ENCODE peak calls at places on chromosome 5, in seven cellular contexts. One of them, this sample, is unnamed.

GRCh38 chr5:95519151-95519550 is 35.6 kb downstream of the SKIC3 start:
- DNase-seq in foreskin keratinocyte: no peak
- DNase-seq in breast epithelium: no peak
- DNase-seq in esophagus squamous epithelium: no peak
- DNase-seq in astrocyte: no peak
- DNase-seq in psoas muscle: no peak
- DNase-seq in CD4-positive, alpha-beta memory T cell: no peak
- DNase-seq in this sample: no peak

GRCh38 chr5:175790796-175791195 is 80.6 kb upstream of the CPLX2 start:
- DNase-seq in foreskin keratinocyte: no peak
- DNase-seq in breast epithelium: no peak
- DNase-seq in esophagus squamous epithelium: no peak
- DNase-seq in astrocyte: no peak
- DNase-seq in psoas muscle: no peak
- DNase-seq in CD4-positive, alpha-beta memory T cell: no peak
- DNase-seq in this sample: no peak

GRCh38 chr5:141513627-141514329 is 24.9 kb downstream of the PCDHGC5 start:
- DNase-seq in foreskin keratinocyte: peak; percentile 78
- DNase-seq in breast epithelium: peak; percentile 66
- DNase-seq in esophagus squamous epithelium: no peak
- DNase-seq in astrocyte: peak; percentile 88
- DNase-seq in psoas muscle: peak; percentile 80
- DNase-seq in CD4-positive, alpha-beta memory T cell: peak; percentile 34
- DNase-seq in this sample: no peak

GRCh38 chr5:122805481-122805880 is 30.6 kb downstream of the SNX2 start:
- DNase-seq in foreskin keratinocyte: peak; percentile 39
- DNase-seq in breast epithelium: no peak
- DNase-seq in esophagus squamous epithelium: no peak
- DNase-seq in astrocyte: peak; percentile 8
- DNase-seq in psoas muscle: no peak
- DNase-seq in CD4-positive, alpha-beta memory T cell: no peak
- DNase-seq in this sample: no peak

GRCh38 chr5:16593013-16593412 is 23.8 kb downstream of the RETREG1 start:
- DNase-seq in foreskin keratinocyte: no peak
- DNase-seq in breast epithelium: no peak
- DNase-seq in esophagus squamous epithelium: no peak
- DNase-seq in astrocyte: peak; percentile 73
- DNase-seq in psoas muscle: no peak
- DNase-seq in CD4-positive, alpha-beta memory T cell: no peak
- DNase-seq in this sample: no peak

GRCh38 chr5:107607656-107608368 is 62.9 kb downstream of the EFNA5 start:
- DNase-seq in foreskin keratinocyte: peak; percentile 11
- DNase-seq in breast epithelium: no peak
- DNase-seq in esophagus squamous epithelium: no peak
- DNase-seq in astrocyte: no peak
- DNase-seq in psoas muscle: no peak
- DNase-seq in CD4-positive, alpha-beta memory T cell: no peak
- DNase-seq in this sample: no peak

GRCh38 chr5:34913072-34913471 is 2.2 kb downstream of the RAD1 start:
- DNase-seq in foreskin keratinocyte: no peak
- DNase-seq in breast epithelium: no peak
- DNase-seq in esophagus squamous epithelium: no peak
- DNase-seq in astrocyte: peak; percentile 38
- DNase-seq in psoas muscle: no peak
- DNase-seq in CD4-positive, alpha-beta memory T cell: no peak
- DNase-seq in this sample: no peak

GRCh38 chr5:107376546-107377276 is 294.0 kb downstream of the EFNA5 start:
- DNase-seq in foreskin keratinocyte: peak; percentile 42
- DNase-seq in breast epithelium: no peak
- DNase-seq in esophagus squamous epithelium: no peak
- DNase-seq in astrocyte: peak; percentile 74
- DNase-seq in psoas muscle: no peak
- DNase-seq in CD4-positive, alpha-beta memory T cell: no peak
- DNase-seq in this sample: no peak

GRCh38 chr5:80093796-80094195 is 58.6 kb downstream of the THBS4 start:
- DNase-seq in foreskin keratinocyte: no peak
- DNase-seq in breast epithelium: no peak
- DNase-seq in esophagus squamous epithelium: no peak
- DNase-seq in astrocyte: no peak
- DNase-seq in psoas muscle: no peak
- DNase-seq in CD4-positive, alpha-beta memory T cell: no peak
- DNase-seq in this sample: peak; percentile 29

GRCh38 chr5:138258704-138259285 is 15.6 kb downstream of the GFRA3 start:
- DNase-seq in foreskin keratinocyte: no peak
- DNase-seq in breast epithelium: no peak
- DNase-seq in esophagus squamous epithelium: no peak
- DNase-seq in astrocyte: no peak
- DNase-seq in psoas muscle: no peak
- DNase-seq in CD4-positive, alpha-beta memory T cell: no peak
- DNase-seq in this sample: no peak

GRCh38 chr5:95836544-95836943 is 14.0 kb upstream of the GLRX start:
- DNase-seq in foreskin keratinocyte: no peak
- DNase-seq in breast epithelium: no peak
- DNase-seq in esophagus squamous epithelium: no peak
- DNase-seq in astrocyte: no peak
- DNase-seq in psoas muscle: no peak
- DNase-seq in CD4-positive, alpha-beta memory T cell: no peak
- DNase-seq in this sample: no peak

GRCh38 chr5:56827043-56827442 is 11.7 kb downstream of the MAP3K1 start:
- DNase-seq in foreskin keratinocyte: no peak
- DNase-seq in breast epithelium: no peak
- DNase-seq in esophagus squamous epithelium: no peak
- DNase-seq in astrocyte: no peak
- DNase-seq in psoas muscle: no peak
- DNase-seq in CD4-positive, alpha-beta memory T cell: no peak
- DNase-seq in this sample: no peak

GRCh38 chr5:33840927-33841547 is 50.8 kb downstream of the ADAMTS12 start:
- DNase-seq in foreskin keratinocyte: no peak
- DNase-seq in breast epithelium: no peak
- DNase-seq in esophagus squamous epithelium: no peak
- DNase-seq in astrocyte: no peak
- DNase-seq in psoas muscle: no peak
- DNase-seq in CD4-positive, alpha-beta memory T cell: peak; percentile 4
- DNase-seq in this sample: no peak

GRCh38 chr5:135442387-135443256 is 4.5 kb downstream of the DCANP1 start:
- DNase-seq in foreskin keratinocyte: no peak
- DNase-seq in breast epithelium: no peak
- DNase-seq in esophagus squamous epithelium: no peak
- DNase-seq in astrocyte: no peak
- DNase-seq in psoas muscle: no peak
- DNase-seq in CD4-positive, alpha-beta memory T cell: no peak
- DNase-seq in this sample: no peak

GRCh38 chr5:9025942-9026341 is 519.9 kb downstream of the SEMA5A start:
- DNase-seq in foreskin keratinocyte: peak; percentile 47
- DNase-seq in breast epithelium: no peak
- DNase-seq in esophagus squamous epithelium: no peak
- DNase-seq in astrocyte: no peak
- DNase-seq in psoas muscle: no peak
- DNase-seq in CD4-positive, alpha-beta memory T cell: no peak
- DNase-seq in this sample: no peak

GRCh38 chr5:5683174-5683573 is 260.7 kb downstream of the ICE1 start:
- DNase-seq in foreskin keratinocyte: no peak
- DNase-seq in breast epithelium: no peak
- DNase-seq in esophagus squamous epithelium: no peak
- DNase-seq in astrocyte: no peak
- DNase-seq in psoas muscle: no peak
- DNase-seq in CD4-positive, alpha-beta memory T cell: no peak
- DNase-seq in this sample: no peak

GRCh38 chr5:124652892-124653441 is 93.5 kb downstream of the ZNF608 start:
- DNase-seq in foreskin keratinocyte: no peak
- DNase-seq in breast epithelium: no peak
- DNase-seq in esophagus squamous epithelium: no peak
- DNase-seq in astrocyte: no peak
- DNase-seq in psoas muscle: no peak
- DNase-seq in CD4-positive, alpha-beta memory T cell: no peak
- DNase-seq in this sample: no peak

GRCh38 chr5:96963267-96963666 is 27.4 kb downstream of the LNPEP start:
- DNase-seq in foreskin keratinocyte: peak; percentile 38
- DNase-seq in breast epithelium: no peak
- DNase-seq in esophagus squamous epithelium: no peak
- DNase-seq in astrocyte: peak; percentile 52
- DNase-seq in psoas muscle: peak; percentile 51
- DNase-seq in CD4-positive, alpha-beta memory T cell: peak; percentile 19
- DNase-seq in this sample: no peak

GRCh38 chr5:17373406-17374110 is 124.5 kb upstream of the TAF11L2 start:
- DNase-seq in foreskin keratinocyte: no peak
- DNase-seq in breast epithelium: no peak
- DNase-seq in esophagus squamous epithelium: no peak
- DNase-seq in astrocyte: no peak
- DNase-seq in psoas muscle: no peak
- DNase-seq in CD4-positive, alpha-beta memory T cell: no peak
- DNase-seq in this sample: no peak

GRCh38 chr5:79080804-79081203 is 11.2 kb downstream of the BHMT2 start:
- DNase-seq in foreskin keratinocyte: no peak
- DNase-seq in breast epithelium: no peak
- DNase-seq in esophagus squamous epithelium: no peak
- DNase-seq in astrocyte: no peak
- DNase-seq in psoas muscle: no peak
- DNase-seq in CD4-positive, alpha-beta memory T cell: no peak
- DNase-seq in this sample: no peak

GRCh38 chr5:149125386-149125891 is 15.9 kb upstream of the ABLIM3 start:
- DNase-seq in foreskin keratinocyte: peak; percentile 77
- DNase-seq in breast epithelium: no peak
- DNase-seq in esophagus squamous epithelium: no peak
- DNase-seq in astrocyte: no peak
- DNase-seq in psoas muscle: no peak
- DNase-seq in CD4-positive, alpha-beta memory T cell: no peak
- DNase-seq in this sample: no peak

GRCh38 chr5:179794171-179794570 is 385 bp downstream of the LTC4S start:
- DNase-seq in foreskin keratinocyte: no peak
- DNase-seq in breast epithelium: no peak
- DNase-seq in esophagus squamous epithelium: no peak
- DNase-seq in astrocyte: no peak
- DNase-seq in psoas muscle: no peak
- DNase-seq in CD4-positive, alpha-beta memory T cell: no peak
- DNase-seq in this sample: no peak
- H3K4me1 ChIP-seq in foreskin keratinocyte: no peaks in the 10 kb centered on the region
- H3K4me1 ChIP-seq in breast epithelium: peaks cover 3% of the 10 kb centered on the region
- H3K4me1 ChIP-seq in esophagus squamous epithelium: peaks cover 43% of the 10 kb centered on the region
- H3K4me1 ChIP-seq in astrocyte: peaks cover 15% of the 10 kb centered on the region
- H3K4me1 ChIP-seq in psoas muscle: peaks cover 16% of the 10 kb centered on the region
- H3K4me1 ChIP-seq in CD4-positive, alpha-beta memory T cell: peaks cover 25% of the 10 kb centered on the region
- H3K4me1 ChIP-seq in this sample: peaks cover 10% of the 10 kb centered on the region

DNA sequence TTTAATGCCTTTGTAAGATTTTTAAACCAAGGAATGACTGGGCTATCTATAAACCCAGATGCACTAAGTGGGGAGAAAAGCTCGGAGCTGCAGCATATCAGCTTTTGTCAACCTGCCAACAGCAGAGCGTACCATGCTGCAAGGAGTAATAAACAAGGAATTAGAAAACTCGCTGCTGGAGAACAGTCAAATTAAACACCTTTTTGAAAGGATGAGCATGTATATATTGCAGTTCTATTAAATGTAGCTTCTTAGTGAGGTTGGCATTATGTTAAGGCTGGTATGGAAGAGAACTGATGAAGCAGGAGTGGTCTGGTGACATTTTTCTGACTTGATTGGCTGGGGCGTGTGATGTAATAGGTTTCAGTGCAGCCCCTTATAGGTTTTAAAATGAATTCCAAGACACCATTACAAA is 74.7 kb downstream of the PIK3R1 start:
- DNase-seq in foreskin keratinocyte: no peak
- DNase-seq in breast epithelium: no peak
- DNase-seq in esophagus squamous epithelium: no peak
- DNase-seq in astrocyte: peak; percentile 56
- DNase-seq in psoas muscle: no peak
- DNase-seq in CD4-positive, alpha-beta memory T cell: no peak
- DNase-seq in this sample: no peak
- H3K4me1 ChIP-seq in foreskin keratinocyte: peaks cover 8% of the 10 kb centered on the region
- H3K4me1 ChIP-seq in breast epithelium: peaks cover 6% of the 10 kb centered on the region
- H3K4me1 ChIP-seq in esophagus squamous epithelium: peaks cover 32% of the 10 kb centered on the region
- H3K4me1 ChIP-seq in astrocyte: peaks cover 14% of the 10 kb centered on the region
- H3K4me1 ChIP-seq in psoas muscle: peaks cover 42% of the 10 kb centered on the region
- H3K4me1 ChIP-seq in CD4-positive, alpha-beta memory T cell: peaks cover 68% of the 10 kb centered on the region
- H3K4me1 ChIP-seq in this sample: no peaks in the 10 kb centered on the region

GRCh38 chr5:88818296-88818695 is 64.7 kb downstream of the MEF2C start:
- DNase-seq in foreskin keratinocyte: no peak
- DNase-seq in breast epithelium: no peak
- DNase-seq in esophagus squamous epithelium: no peak
- DNase-seq in astrocyte: no peak
- DNase-seq in psoas muscle: no peak
- DNase-seq in CD4-positive, alpha-beta memory T cell: no peak
- DNase-seq in this sample: no peak

GRCh38 chr5:88821161-88821560 is 61.8 kb downstream of the MEF2C start:
- DNase-seq in foreskin keratinocyte: no peak
- DNase-seq in breast epithelium: no peak
- DNase-seq in esophagus squamous epithelium: no peak
- DNase-seq in astrocyte: no peak
- DNase-seq in psoas muscle: no peak
- DNase-seq in CD4-positive, alpha-beta memory T cell: no peak
- DNase-seq in this sample: no peak

GRCh38 chr5:88819332-88819999 is 63.5 kb downstream of the MEF2C start:
- DNase-seq in foreskin keratinocyte: no peak
- DNase-seq in breast epithelium: no peak
- DNase-seq in esophagus squamous epithelium: no peak
- DNase-seq in astrocyte: no peak
- DNase-seq in psoas muscle: no peak
- DNase-seq in CD4-positive, alpha-beta memory T cell: no peak
- DNase-seq in this sample: no peak

GRCh38 chr5:88823201-88823600 is 59.8 kb downstream of the MEF2C start:
- DNase-seq in foreskin keratinocyte: no peak
- DNase-seq in breast epithelium: no peak
- DNase-seq in esophagus squamous epithelium: no peak
- DNase-seq in astrocyte: no peak
- DNase-seq in psoas muscle: no peak
- DNase-seq in CD4-positive, alpha-beta memory T cell: no peak
- DNase-seq in this sample: no peak

DNA sequence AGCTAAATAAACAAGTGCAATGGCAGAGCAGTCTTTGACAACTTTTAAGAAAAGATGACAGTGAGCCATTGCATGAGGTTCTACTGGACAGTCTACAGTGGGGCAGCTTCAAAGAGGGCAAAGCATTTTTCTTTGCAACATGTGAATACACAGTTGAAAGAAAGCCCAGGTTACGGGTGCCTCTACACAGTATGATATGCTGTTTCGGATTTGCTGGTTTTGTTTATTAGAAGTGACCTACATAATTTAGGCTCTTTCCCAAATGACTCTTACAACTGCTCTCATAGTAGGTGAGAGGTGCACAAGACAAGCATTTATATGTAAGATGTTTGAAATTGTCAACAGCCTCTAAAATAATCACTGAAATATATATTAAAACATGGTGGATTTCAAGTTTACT is 62.4 kb downstream of the MEF2C start:
- DNase-seq in foreskin keratinocyte: no peak
- DNase-seq in breast epithelium: no peak
- DNase-seq in esophagus squamous epithelium: no peak
- DNase-seq in astrocyte: no peak
- DNase-seq in psoas muscle: no peak
- DNase-seq in CD4-positive, alpha-beta memory T cell: no peak
- DNase-seq in this sample: no peak
- H3K4me1 ChIP-seq in foreskin keratinocyte: no peaks in the 10 kb centered on the region
- H3K4me1 ChIP-seq in breast epithelium: no peaks in the 10 kb centered on the region
- H3K4me1 ChIP-seq in esophagus squamous epithelium: peaks cover 1% of the 10 kb centered on the region
- H3K4me1 ChIP-seq in astrocyte: peaks cover 1% of the 10 kb centered on the region
- H3K4me1 ChIP-seq in psoas muscle: peaks cover 98% of the 10 kb centered on the region
- H3K4me1 ChIP-seq in CD4-positive, alpha-beta memory T cell: no peaks in the 10 kb centered on the region
- H3K4me1 ChIP-seq in this sample: peaks cover 35% of the 10 kb centered on the region

DNA sequence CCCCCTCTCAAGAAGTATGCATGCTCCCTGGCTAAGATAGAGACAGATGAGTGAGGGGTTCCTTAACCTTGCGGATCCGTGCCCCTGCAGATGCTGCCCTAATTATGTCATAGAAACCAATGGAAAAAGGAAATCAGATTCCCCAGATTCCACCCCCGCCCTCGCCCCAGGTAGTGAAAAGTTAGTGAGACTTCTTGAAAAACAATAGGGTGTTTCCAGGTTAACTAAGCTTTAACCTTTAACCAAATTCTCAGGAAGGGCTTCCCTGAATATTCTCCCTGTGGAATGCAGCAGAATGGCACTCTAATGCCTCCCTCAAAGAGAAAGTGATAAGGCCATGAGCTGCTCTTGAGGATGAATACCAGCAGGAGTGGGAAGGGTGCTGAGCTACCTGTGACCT is 116.0 kb upstream of the RANBP3L start:
- DNase-seq in foreskin keratinocyte: no peak
- DNase-seq in breast epithelium: no peak
- DNase-seq in esophagus squamous epithelium: no peak
- DNase-seq in astrocyte: no peak
- DNase-seq in psoas muscle: no peak
- DNase-seq in CD4-positive, alpha-beta memory T cell: no peak
- DNase-seq in this sample: no peak
- H3K4me1 ChIP-seq in foreskin keratinocyte: peaks cover 23% of the 10 kb centered on the region
- H3K4me1 ChIP-seq in breast epithelium: no peaks in the 10 kb centered on the region
- H3K4me1 ChIP-seq in esophagus squamous epithelium: peaks cover 21% of the 10 kb centered on the region
- H3K4me1 ChIP-seq in astrocyte: peaks cover 13% of the 10 kb centered on the region
- H3K4me1 ChIP-seq in psoas muscle: peaks cover 5% of the 10 kb centered on the region
- H3K4me1 ChIP-seq in CD4-positive, alpha-beta memory T cell: peaks cover 14% of the 10 kb centered on the region
- H3K4me1 ChIP-seq in this sample: no peaks in the 10 kb centered on the region

This sample was measured in HAP-1.